ENCODE peak calls at places on chromosomes 12 and 14, in four cellular contexts. G is ACHN, Y is LoVo, F is D341Med. J is an unnamed sample.

GRCh38 chr14:95524706-95525512 is 8.5 kb upstream of the SYNE3 start:
- DNase-seq in G (no peak), F (no peak), Y (peak; percentile 37), J (peak; percentile 91)

GRCh38 chr12:54759751-54760150 is 94.6 kb upstream of the MUCL1 start:
- DNase-seq in G (peak; percentile 54), Y (peak; percentile 45), F (peak; percentile 34), J (peak; percentile 11)

GRCh38 chr14:99733221-99733550 is 49.1 kb downstream of the CYP46A1 start:
- DNase-seq in F (no peak), G (no peak), Y (no peak), J (no peak)

GRCh38 chr12:117027251-117028086 is 71.7 kb downstream of the TESC start:
- DNase-seq in F (no peak), G (no peak), Y (no peak), J (no peak)

GRCh38 chr12:106841471-106842302 is 67.2 kb downstream of the RIC8B start:
- DNase-seq in G (peak; percentile 71), F (peak; percentile 62), Y (peak; percentile 57), J (peak; percentile 72)

GRCh38 chr12:67804168-67804567 is 155.6 kb downstream of the DYRK2 start:
- DNase-seq in F (no peak), Y (no peak), G (no peak), J (no peak)

GRCh38 chr12:1670815-1671268 is 20.0 kb upstream of the ADIPOR2 start:
- DNase-seq in F (no peak), G (no peak), Y (peak; percentile 88), J (peak; percentile 79)

GRCh38 chr12:95733156-95733825 is 57.3 kb downstream of the NTN4 start:
- DNase-seq in Y (peak; percentile 52), F (no peak), G (no peak), J (no peak)

GRCh38 chr14:58298880-58299664 is 717 bp downstream of the ARID4A start:
- DNase-seq in F (peak; percentile 75), G (peak; percentile 14), Y (no peak), J (peak; percentile 32)

GRCh38 chr12:70177637-70178036 is 65.6 kb upstream of the CNOT2 start:
- DNase-seq in F (no peak), Y (no peak), G (no peak), J (no peak)

GRCh38 chr12:123571343-123571813 is 13.0 kb upstream of the TMED2 start:
- DNase-seq in F (peak; percentile 59), G (no peak), Y (no peak), J (peak; percentile 52)

GRCh38 chr14:101286271-101287018 is 274.9 kb upstream of the DIO3 start:
- DNase-seq in Y (no peak), F (no peak), G (no peak), J (no peak)

GRCh38 chr12:74286254-74286653 is 251.4 kb upstream of the ATXN7L3B start:
- DNase-seq in F (no peak), Y (no peak), G (no peak), J (no peak)

GRCh38 chr12:93536111-93536765 is 36.2 kb upstream of the SOCS2 start:
- DNase-seq in F (no peak), Y (no peak), G (no peak), J (no peak)

GRCh38 chr12:121793836-121794531 is 496 bp upstream of the RHOF start:
- DNase-seq in F (peak; percentile 92), Y (peak; percentile 99), G (peak; percentile 98), J (peak; percentile 96)

GRCh38 chr14:64841772-64842490 is 37.8 kb downstream of the SPTB start:
- DNase-seq in F (no peak), G (no peak), Y (no peak), J (no peak)

GRCh38 chr12:103841690-103842584 is 903 bp upstream of the NT5DC3 start:
- DNase-seq in Y (peak; percentile 91), G (peak; percentile 99), F (peak; percentile 39), J (peak; percentile 99)

GRCh38 chr14:25887251-25887908 is 710.5 kb downstream of the NOVA1 start:
- DNase-seq in G (no peak), Y (no peak), F (no peak), J (no peak)

GRCh38 chr12:104668274-104668718 is 211.5 kb downstream of the CHST11 start:
- DNase-seq in Y (no peak), G (no peak), F (no peak), J (no peak)

GRCh38 chr12:130667421-130667960 is 48.6 kb downstream of the RIMBP2 start:
- DNase-seq in G (no peak), F (no peak), Y (no peak), J (no peak)

GRCh38 chr12:110816248-110816647 is 30.5 kb upstream of the CCDC63 start:
- DNase-seq in F (no peak), Y (no peak), G (no peak), J (no peak)

GRCh38 chr12:30416631-30417030 is 279.0 kb downstream of the IPO8 start:
- DNase-seq in F (no peak), G (no peak), Y (no peak), J (no peak)

GRCh38 chr14:94050231-94050880 is 24.2 kb downstream of the OTUB2 start:
- DNase-seq in G (peak; percentile 16), F (no peak), Y (no peak), J (no peak)

GRCh38 chr12:65607271-65607880 is 216.9 kb upstream of the HMGA2 start:
- DNase-seq in F (no peak), G (no peak), Y (peak; percentile 47), J (peak; percentile 58)

J was measured in trophoblast cell.